ENCODE peak calls at places on chromosome 4, in five cellular contexts. A, M, L, V and X are unnamed samples.

GRCh38 chr4:99352602-99353580 is at the start of gene ADH1C:
- DNase-seq in V (peak; percentile 1), A (no peak), L (no peak), M (no peak), X (no peak)

GRCh38 chr4:7067147-7067522 is 729 bp downstream of the GRPEL1 start:
- DNase-seq in L (no peak), V (no peak), A (no peak), M (no peak), X (no peak)

GRCh38 chr4:105092356-105092755 is 54.3 kb upstream of the TET2 start:
- DNase-seq in M (no peak), A (no peak), L (peak; percentile 41), V (peak; percentile 85), X (peak; percentile 30)

GRCh38 chr4:3685081-3685645 is 81.0 kb upstream of the ADRA2C start:
- DNase-seq in A (no peak), M (no peak), V (no peak), L (no peak), X (no peak)

GRCh38 chr4:2744576-2745270 is 11.4 kb downstream of the TNIP2 start:
- DNase-seq in M (no peak), A (no peak), L (no peak), V (no peak), X (no peak)

GRCh38 chr4:165190591-165191212 is 16.7 kb upstream of the KLHL2 start:
- DNase-seq in A (no peak), L (no peak), M (no peak), V (no peak), X (no peak)

GRCh38 chr4:5691491-5692132 is 16.7 kb downstream of the EVC2 start:
- DNase-seq in L (no peak), V (no peak), M (no peak), A (no peak), X (no peak)

GRCh38 chr4:164959896-164960295 is 17.6 kb downstream of the TRIM61 start:
- DNase-seq in M (no peak), L (no peak), V (peak; percentile 22), A (no peak), X (no peak)

GRCh38 chr4:100736651-100737450 is 219.0 kb upstream of the EMCN start:
- DNase-seq in M (no peak), A (no peak), V (peak; percentile 65), L (peak; percentile 44), X (peak; percentile 63)

GRCh38 chr4:17490575-17491059 is 21.3 kb downstream of the QDPR start:
- DNase-seq in M (peak; percentile 45), V (no peak), A (no peak), L (no peak), X (no peak)

GRCh38 chr4:160026720-160027119 is 923.8 kb downstream of the RAPGEF2 start:
- DNase-seq in M (no peak), V (no peak), L (no peak), A (no peak), X (peak; percentile 39)

GRCh38 chr4:6414578-6414977 is 57.8 kb downstream of the PPP2R2C start:
- DNase-seq in V (no peak), L (no peak), A (no peak), M (no peak), X (no peak)

GRCh38 chr4:27407616-27408015 is 547.0 kb downstream of the STIM2 start:
- DNase-seq in L (no peak), M (no peak), A (no peak), V (no peak), X (no peak)

GRCh38 chr4:149144060-149144459 is 671.6 kb downstream of the IQCM start:
- DNase-seq in A (no peak), L (no peak), V (no peak), M (no peak), X (no peak)

GRCh38 chr4:179867300-179867878 is 2375.8 kb upstream of the TENM3 start:
- DNase-seq in L (no peak), M (no peak), V (peak; percentile 57), A (peak; percentile 35), X (peak; percentile 13)

GRCh38 chr4:99447079-99447478 is 11.9 kb upstream of the ADH7 start:
- DNase-seq in M (no peak), L (peak; percentile 23), V (peak; percentile 43), A (no peak), X (peak; percentile 80)

GRCh38 chr4:65665951-65666523 is 4.3 kb downstream of the EPHA5 start:
- DNase-seq in V (no peak), L (no peak), M (no peak), A (no peak), X (no peak)

GRCh38 chr4:106201373-106201772 is 114.6 kb downstream of the TBCK start:
- DNase-seq in M (no peak), A (no peak), L (no peak), V (peak; percentile 12), X (no peak)

GRCh38 chr4:47463235-47463956 is at the start of gene COMMD8:
- DNase-seq in V (peak; percentile 95), L (peak; percentile 75), M (peak; percentile 99), A (peak; percentile 66), X (peak; percentile 70)

GRCh38 chr4:141802324-141802723 is 165.9 kb downstream of the IL15 start:
- DNase-seq in L (peak; percentile 86), A (no peak), V (peak; percentile 82), M (no peak), X (peak; percentile 67)

GRCh38 chr4:6386091-6386490 is 86.3 kb downstream of the PPP2R2C start:
- DNase-seq in M (no peak), A (no peak), V (no peak), L (no peak), X (no peak)

GRCh38 chr4:144343143-144343755 is 202.7 kb upstream of the GYPA start:
- DNase-seq in L (no peak), V (no peak), A (no peak), M (no peak), X (no peak)

GRCh38 chr4:109432676-109433075 is 939 bp upstream of the SEC24B start:
- DNase-seq in L (peak; percentile 44), M (no peak), A (no peak), V (peak; percentile 77), X (no peak)

GRCh38 chr4:102868153-102868781 is 525 bp upstream of the CISD2 start:
- DNase-seq in V (no peak), L (no peak), M (peak; percentile 86), A (no peak), X (no peak)

GRCh38 chr4:170038232-170038631 is 12.0 kb upstream of the MFAP3L start:
- DNase-seq in V (no peak), L (no peak), M (no peak), A (no peak), X (no peak)

GRCh38 chr4:105227054-105227453 is 80.4 kb downstream of the TET2 start:
- DNase-seq in L (no peak), V (no peak), M (no peak), A (no peak), X (no peak)

GRCh38 chr4:41280010-41280409 is 23.3 kb downstream of the UCHL1 start:
- DNase-seq in A (no peak), M (no peak), V (peak; percentile 28), L (no peak), X (no peak)

GRCh38 chr4:116346750-116347149 is 738.6 kb downstream of the TRAM1L1 start:
- DNase-seq in M (no peak), V (no peak), L (no peak), A (no peak), X (no peak)

GRCh38 chr4:159549092-159549491 is 446.2 kb downstream of the RAPGEF2 start:
- DNase-seq in A (no peak), L (no peak), M (no peak), V (peak; percentile 1), X (no peak)

GRCh38 chr4:159966741-159967140 is 863.9 kb downstream of the RAPGEF2 start:
- DNase-seq in V (no peak), A (no peak), L (no peak), M (no peak), X (no peak)

GRCh38 chr4:38241541-38241940 is 281.3 kb downstream of the PTTG2 start:
- DNase-seq in A (no peak), M (no peak), V (no peak), L (no peak), X (no peak)

GRCh38 chr4:46933686-46934085 is 24.6 kb upstream of the COX7B2 start:
- DNase-seq in M (no peak), V (no peak), L (no peak), A (no peak), X (no peak)

GRCh38 chr4:3470244-3471097 is 7.4 kb downstream of the DOK7 start:
- DNase-seq in A (no peak), L (no peak), V (peak; percentile 60), M (no peak), X (no peak)

GRCh38 chr4:141435446-141436225 is 200.7 kb upstream of the IL15 start:
- DNase-seq in A (no peak), M (no peak), L (no peak), V (no peak), X (peak; percentile 7)

GRCh38 chr4:45004326-45004725 is 278.0 kb upstream of the GNPDA2 start:
- DNase-seq in V (no peak), M (no peak), L (no peak), A (no peak), X (no peak)

GRCh38 chr4:163121689-163122088 is 45.0 kb downstream of the NAF1 start:
- DNase-seq in M (no peak), V (peak; percentile 77), L (no peak), A (no peak), X (no peak)
- TF ChIP-seq CTCF in M (no peak), V (no peak), L (no peak), A (no peak), X (no peak)

DNA sequence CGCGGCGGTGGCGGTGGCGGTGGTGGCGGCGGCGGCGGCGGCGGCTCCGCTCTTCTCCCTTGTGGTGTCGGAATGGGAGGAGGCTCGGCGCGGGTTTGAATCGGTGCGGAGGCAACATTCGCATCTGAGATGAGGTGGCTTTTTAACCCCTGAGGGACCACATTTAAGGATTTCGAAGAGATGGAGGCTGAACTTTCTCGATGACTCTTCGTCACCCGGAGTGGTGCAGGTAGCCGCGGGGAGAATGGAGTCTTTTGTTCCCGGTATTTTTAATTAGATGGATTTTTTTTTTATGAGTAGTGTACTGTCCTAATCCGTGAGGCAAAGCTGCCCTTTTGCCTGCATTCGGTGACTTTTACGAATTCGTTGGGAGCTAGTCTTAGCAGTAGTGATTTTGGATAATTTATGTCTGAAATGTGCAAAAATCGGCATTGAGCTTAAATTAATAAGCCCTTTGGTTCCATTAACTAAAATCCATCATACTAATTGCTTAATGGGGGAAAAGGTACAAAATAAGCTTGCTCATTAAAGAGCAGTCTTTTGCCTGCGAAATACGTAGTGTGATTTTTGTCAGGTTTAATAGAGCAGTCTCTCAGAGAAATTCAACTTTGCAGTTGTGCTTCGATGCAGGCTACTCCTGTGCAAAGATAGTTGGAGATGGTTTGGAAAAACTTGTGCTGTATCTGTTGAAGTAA is 206.1 kb downstream of the TENM3 start:
- DNase-seq in A (no peak), L (no peak), V (peak; percentile 49), M (no peak), X (no peak)
- H3K4me3 ChIP-seq in A (peak overlapping the region; percentile 48), L (peak overlapping the region; percentile 85), V (peak overlapping the region; percentile 62), M (peak overlapping the region; percentile 50), X (peak overlapping the region; percentile 69)

GRCh38 chr4:125316781-125317525 is 2.2 kb downstream of the FAT4 start:
- DNase-seq in A (no peak), V (peak; percentile 35), M (peak; percentile 88), L (no peak), X (no peak)
- TF ChIP-seq CTCF in A (no peak), V (peak; percentile 22), M (no peak), L (peak; percentile 37), X (peak; percentile 30)

DNA sequence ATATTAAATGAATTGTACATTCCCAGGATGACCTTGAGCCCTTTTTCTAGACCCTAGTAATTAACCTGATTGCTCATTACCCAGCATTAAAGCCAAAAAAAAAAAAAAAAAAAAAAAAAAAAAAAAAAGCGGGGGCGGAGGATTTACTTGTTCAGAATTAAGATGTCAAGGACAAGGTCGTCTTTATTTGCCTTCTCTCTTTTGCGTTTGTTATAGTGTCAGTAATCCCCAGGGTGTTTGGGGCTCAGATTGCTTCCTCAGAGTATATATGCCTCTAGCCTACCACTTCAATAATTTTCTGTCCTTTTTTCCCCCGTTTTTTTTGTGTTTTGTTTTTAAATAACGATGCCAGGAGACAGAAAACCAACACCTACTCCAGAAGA is 138.4 kb downstream of the AFF1 start:
- DNase-seq in L (no peak), V (no peak), M (no peak), A (no peak), X (no peak)
- H3K4me3 ChIP-seq in L (no peak overlapping the region), V (no peak overlapping the region), M (no peak overlapping the region), A (no peak overlapping the region), X (no peak overlapping the region)